ENCODE peak calls at places on chromosomes 3 and 15, in four cellular contexts. Z is IMR-90, O is uterus, X is prostate gland. S is an unnamed sample. For H3K4me1, the result is how much of the 10 kb centered on the place peaks cover.

GRCh38 chr3:105399611-105400010 is 32.9 kb downstream of the ALCAM start:
- DNase-seq in Z (no peak), O (no peak), X (no peak), S (no peak)

GRCh38 chr3:179526989-179527391 is 35.7 kb upstream of the ACTL6A start:
- DNase-seq in Z (peak), O (peak), X (no peak), S (peak)

GRCh38 chr3:123344941-123345594 is 103.8 kb downstream of the ADCY5 start:
- DNase-seq in Z (no peak), O (no peak), X (no peak), S (no peak)

GRCh38 chr15:49152552-49153337 is 2.7 kb downstream of the COPS2 start:
- DNase-seq in Z (no peak), O (no peak), X (no peak), S (no peak)

GRCh38 chr3:166125179-166125578 is 288.0 kb upstream of the BCHE start:
- DNase-seq in Z (no peak), O (no peak), X (no peak), S (no peak)

GRCh38 chr15:79863886-79864285 is 32.9 kb downstream of the MTHFS start:
- DNase-seq in Z (peak), O (no peak), X (no peak), S (no peak)

GRCh38 chr15:76217029-76217866 is 94.0 kb downstream of the ETFA start:
- DNase-seq in Z (peak), O (no peak), X (peak), S (no peak)

GRCh38 chr3:24355806-24356205 is 138.8 kb downstream of the THRB start:
- DNase-seq in Z (no peak), O (no peak), X (no peak), S (no peak)

GRCh38 chr15:70762469-70763119 is 764 bp downstream of the UACA start:
- DNase-seq in Z (peak), O (peak), X (peak), S (peak)

GRCh38 chr3:182979719-182980191 is 583 bp downstream of the DCUN1D1 start:
- DNase-seq in Z (peak), O (no peak), X (peak), S (peak)

GRCh38 chr15:30923429-30923828 is 19.7 kb downstream of the FAN1 start:
- DNase-seq in Z (no peak), O (no peak), X (no peak), S (no peak)

GRCh38 chr3:12138044-12138443 is 20.7 kb downstream of the TIMP4 start:
- DNase-seq in Z (peak), O (no peak), X (no peak), S (no peak)

GRCh38 chr3:52403955-52404354 is 40.9 kb downstream of the SEMA3G start:
- DNase-seq in Z (no peak), O (no peak), X (no peak), S (peak)

GRCh38 chr15:89680282-89680873 is 1.2 kb upstream of the PLIN1 start:
- DNase-seq in Z (peak), O (peak), X (peak), S (peak)

GRCh38 chr3:21509706-21510105 is 241.3 kb downstream of the ZNF385D start:
- DNase-seq in Z (no peak), O (no peak), X (no peak), S (no peak)

GRCh38 chr15:36545451-36545992 is 33.9 kb upstream of the CDIN1 start:
- DNase-seq in Z (no peak), O (no peak), X (no peak), S (no peak)

GRCh38 chr3:47012342-47013230 is 33.1 kb downstream of the NBEAL2 start:
- DNase-seq in Z (no peak), O (peak), X (no peak), S (no peak)

GRCh38 chr3:481680-482079 is 285.1 kb downstream of the CHL1 start:
- DNase-seq in Z (no peak), O (no peak), X (no peak), S (no peak)

GRCh38 chr3:122982202-122983185 is 45.1 kb downstream of the SEMA5B start:
- DNase-seq in Z (no peak), O (peak), X (no peak), S (no peak)

GRCh38 chr3:27253391-27253790 is 115.8 kb downstream of the NEK10 start:
- DNase-seq in Z (no peak), O (no peak), X (no peak), S (no peak)

GRCh38 chr3:194688207-194688711 is 2.6 kb downstream of the FAM43A start:
- DNase-seq in Z (peak), O (no peak), X (no peak), S (peak)

GRCh38 chr15:38647683-38648082 is 83.1 kb upstream of the RASGRP1 start:
- DNase-seq in Z (peak), O (no peak), X (peak), S (no peak)

GRCh38 chr3:120429921-120430361 is 20.9 kb downstream of the FSTL1 start:
- DNase-seq in Z (peak), O (no peak), X (no peak), S (no peak)

GRCh38 chr3:45596290-45596791 is 1.8 kb downstream of the LIMD1 start:
- DNase-seq in Z (no peak), O (no peak), X (no peak), S (peak)

GRCh38 chr3:37887062-37887461 is 25.4 kb downstream of the CTDSPL start:
- DNase-seq in Z (no peak), O (no peak), X (no peak), S (peak)

GRCh38 chr15:89299896-89300295 is 34.7 kb downstream of the POLG start:
- DNase-seq in Z (peak), O (no peak), X (no peak), S (no peak)

GRCh38 chr3:12444582-12445468 is 39.5 kb upstream of the TSEN2 start:
- DNase-seq in Z (no peak), O (no peak), X (no peak), S (no peak)

GRCh38 chr3:72234394-72234793 is 449.4 kb upstream of the PROK2 start:
- DNase-seq in Z (peak), O (peak), X (peak), S (peak)

GRCh38 chr3:121989943-121990342 is 32.1 kb downstream of the ILDR1 start:
- DNase-seq in Z (no peak), O (no peak), X (no peak), S (peak)

GRCh38 chr3:185645596-185646381 is 59.7 kb downstream of the SENP2 start:
- DNase-seq in Z (no peak), O (no peak), X (no peak), S (no peak)

GRCh38 chr3:148433665-148434064 is 264.0 kb upstream of the AGTR1 start:
- DNase-seq in Z (no peak), O (no peak), X (no peak), S (no peak)

GRCh38 chr3:31041161-31041978 is 146.9 kb upstream of the GADL1 start:
- DNase-seq in Z (peak), O (no peak), X (no peak), S (no peak)

GRCh38 chr15:31292391-31293020 is 34.1 kb upstream of the KLF13 start:
- DNase-seq in Z (no peak), O (no peak), X (no peak), S (no peak)

DNA sequence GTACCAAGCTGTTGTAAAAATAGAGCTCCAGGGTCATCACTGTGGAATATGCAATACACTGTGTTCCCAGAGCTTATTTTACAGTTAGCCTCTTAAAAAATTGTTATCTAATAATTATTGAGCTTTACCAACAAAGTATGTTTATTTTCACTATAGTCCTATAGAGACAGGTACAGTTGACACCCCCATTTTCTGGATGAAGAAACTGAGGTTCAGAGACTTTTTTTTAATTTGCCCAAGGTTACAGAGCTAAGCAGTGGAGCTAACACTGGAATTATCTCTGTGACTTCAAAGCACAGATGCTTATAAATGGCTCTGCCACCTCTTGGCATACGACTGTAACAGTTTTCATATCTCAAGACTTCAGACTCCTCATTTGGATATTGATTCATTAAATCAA is 126.4 kb downstream of the FEZF2 start:
- DNase-seq in Z (no peak), O (no peak), X (no peak), S (no peak)
- H3K4me1 ChIP-seq in Z (under half), O (under half), X (under half), S (under half)

GRCh38 chr15:59173194-59173593 is 33.4 kb upstream of the LDHAL6B start:
- DNase-seq in Z (no peak), O (no peak), X (no peak), S (no peak)

GRCh38 chr15:59176653-59177444 is 29.8 kb upstream of the LDHAL6B start:
- DNase-seq in Z (no peak), O (no peak), X (no peak), S (no peak)

GRCh38 chr15:59172289-59172901 is 34.2 kb upstream of the LDHAL6B start:
- DNase-seq in Z (no peak), O (no peak), X (no peak), S (no peak)

GRCh38 chr15:59174846-59175831 is 31.5 kb upstream of the LDHAL6B start:
- DNase-seq in Z (peak), O (peak), X (peak), S (peak)

GRCh38 chr15:59174161-59174845 is 32.3 kb upstream of the LDHAL6B start:
- DNase-seq in Z (peak), O (no peak), X (no peak), S (no peak)
- H3K27ac ChIP-seq in Z (peak), O (peak), X (peak), S (no peak)

DNA sequence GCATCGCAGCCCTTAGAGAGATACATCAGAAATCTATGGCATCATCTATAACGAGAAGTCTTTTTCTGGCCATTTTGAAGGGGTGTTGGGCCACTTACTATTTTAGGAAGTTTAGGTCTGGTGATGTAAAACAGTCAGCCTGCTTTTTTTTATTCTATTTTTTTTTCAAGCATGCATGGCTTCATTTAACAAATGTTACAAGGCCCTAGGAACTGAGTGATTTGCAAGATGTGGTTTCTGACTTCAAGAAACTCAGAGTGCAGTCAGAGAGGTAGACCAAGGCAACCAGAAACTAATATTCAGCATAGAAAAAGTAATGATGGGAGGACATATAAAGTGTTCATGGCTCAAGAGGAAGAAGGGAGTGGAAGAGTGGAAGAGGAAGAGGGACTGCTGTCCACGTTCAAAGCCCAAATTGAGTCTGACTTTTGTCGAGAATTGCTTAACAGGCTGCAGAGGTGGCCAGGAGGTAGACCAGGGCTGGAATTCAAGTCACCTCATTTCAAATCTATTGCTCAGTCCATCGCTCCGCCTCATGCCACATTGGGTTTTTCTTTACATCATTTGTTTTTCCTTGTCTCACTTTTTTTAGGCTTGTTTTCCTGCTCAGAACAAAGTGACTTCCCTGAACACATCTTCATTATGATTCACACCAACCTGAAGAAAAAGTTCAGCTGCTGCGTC is 97.1 kb downstream of the RPL39L start:
- DNase-seq in Z (no peak), O (no peak), X (no peak), S (no peak)
- TF ChIP-seq POLR2A in Z (no peak), O (no peak), X (no peak), S (no peak)

GRCh38 chr15:41936155-41936554 is 36.2 kb downstream of the EHD4 start:
- DNase-seq in Z (no peak), O (no peak), X (no peak), S (no peak)

GRCh38 chr15:41932939-41933725 is 39.2 kb downstream of the EHD4 start:
- DNase-seq in Z (no peak), O (no peak), X (no peak), S (no peak)

GRCh38 chr15:41935566-41936020 is 36.8 kb downstream of the EHD4 start:
- DNase-seq in Z (no peak), O (no peak), X (no peak), S (peak)

GRCh38 chr15:41933771-41934170 is 38.6 kb downstream of the EHD4 start:
- DNase-seq in Z (peak), O (no peak), X (no peak), S (peak)

GRCh38 chr15:41934843-41935242 is 37.5 kb downstream of the EHD4 start:
- DNase-seq in Z (no peak), O (no peak), X (no peak), S (peak)
- H3K4me1 ChIP-seq in Z (under half), O (under half), X (under half), S (under half)

GRCh38 chr3:136251511-136251910 is 1.4 kb downstream of the PCCB start:
- DNase-seq in Z (no peak), O (no peak), X (no peak), S (no peak)

GRCh38 chr3:136249091-136249490 is 1.0 kb upstream of the PCCB start:
- DNase-seq in Z (no peak), O (no peak), X (no peak), S (no peak)

GRCh38 chr3:136249593-136250225 is 431 bp upstream of the PCCB start:
- DNase-seq in Z (no peak), O (no peak), X (no peak), S (no peak)

GRCh38 chr3:136250226-136250861 is at the start of gene PCCB:
- DNase-seq in Z (peak), O (peak), X (peak), S (peak)

DNA sequence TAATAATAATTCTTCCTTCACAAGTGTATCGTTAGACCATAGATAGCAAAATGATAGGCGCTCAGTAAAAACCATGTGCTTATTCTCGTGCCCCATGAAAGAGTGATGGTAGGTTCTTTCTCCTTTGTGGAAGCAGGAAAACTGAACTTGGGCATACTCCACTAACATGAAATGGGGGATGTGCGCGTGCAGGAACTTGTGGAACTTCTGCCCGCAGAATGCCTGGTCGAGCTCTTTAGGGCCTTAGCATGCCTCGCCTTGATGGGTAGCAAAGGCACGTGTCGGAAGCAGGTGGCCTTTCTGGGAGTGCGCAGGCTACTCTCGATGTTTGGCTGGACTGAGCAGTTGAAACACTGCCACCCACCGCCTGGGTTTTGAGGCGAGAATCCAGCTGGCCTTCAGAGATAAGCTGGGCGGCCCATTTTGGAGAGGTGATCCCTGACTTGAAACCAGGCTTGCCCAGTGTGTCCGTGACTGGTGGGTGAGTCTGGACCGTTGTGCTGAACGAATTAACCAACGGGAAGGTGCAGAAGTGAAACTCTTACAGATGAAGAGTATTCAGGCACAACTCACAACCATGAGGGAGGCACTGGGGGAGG is 821 bp downstream of the PCCB start:
- DNase-seq in Z (peak), O (peak), X (peak), S (peak)
- H3K27ac ChIP-seq in Z (no peak), O (peak), X (peak), S (peak)

DNA sequence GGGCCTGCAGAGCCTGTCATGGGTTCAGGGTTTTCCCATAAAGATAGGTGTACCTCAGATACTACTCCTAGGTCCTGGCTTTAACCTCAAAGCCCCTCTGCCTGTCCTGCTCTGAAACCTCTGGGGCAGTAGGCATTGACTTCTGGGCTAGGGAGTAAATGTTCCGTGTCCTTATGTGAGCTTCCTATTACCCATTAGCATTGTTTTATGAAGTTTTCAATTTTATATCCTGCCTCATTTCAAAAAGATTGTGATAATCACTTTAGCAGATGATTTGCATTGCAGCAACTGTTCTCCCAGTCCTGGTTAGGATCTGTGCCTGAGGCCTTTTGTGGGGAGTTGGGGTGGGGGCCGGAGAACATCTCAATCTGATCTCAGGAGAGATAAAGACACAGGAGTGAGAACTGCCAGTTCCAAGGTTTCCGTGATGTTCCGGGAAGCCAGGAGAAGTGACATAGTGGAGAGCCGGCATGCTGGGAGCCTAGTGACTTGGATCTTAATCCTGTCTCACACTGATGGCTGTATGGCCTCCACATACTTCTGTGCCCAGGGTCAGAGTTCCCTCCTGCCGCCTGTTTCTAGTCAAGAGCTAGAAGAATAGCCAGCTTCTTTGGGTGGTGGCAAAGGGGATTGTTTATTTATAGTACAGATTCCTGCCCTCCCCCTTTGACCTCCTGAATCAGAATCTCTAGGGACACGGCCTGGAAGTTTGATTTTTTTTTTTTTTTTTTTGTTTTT is 10.6 kb downstream of the TPM1 start:
- DNase-seq in Z (no peak), O (peak), X (peak), S (peak)
- TF ChIP-seq POLR2A in Z (peak), O (no peak), X (no peak), S (no peak)

GRCh38 chr3:141082064-141082463 is 30.9 kb downstream of the SPSB4 start:
- DNase-seq in Z (no peak), O (no peak), X (no peak), S (no peak)
- H3K4me1 ChIP-seq in Z (under half), O (under half), X (under half), S (half or more)

GRCh38 chr3:64676831-64677230 is 11.0 kb downstream of the ADAMTS9 start:
- DNase-seq in Z (no peak), O (no peak), X (no peak), S (no peak)
- H3K27ac ChIP-seq in Z (no peak), O (peak), X (no peak), S (no peak)

DNA sequence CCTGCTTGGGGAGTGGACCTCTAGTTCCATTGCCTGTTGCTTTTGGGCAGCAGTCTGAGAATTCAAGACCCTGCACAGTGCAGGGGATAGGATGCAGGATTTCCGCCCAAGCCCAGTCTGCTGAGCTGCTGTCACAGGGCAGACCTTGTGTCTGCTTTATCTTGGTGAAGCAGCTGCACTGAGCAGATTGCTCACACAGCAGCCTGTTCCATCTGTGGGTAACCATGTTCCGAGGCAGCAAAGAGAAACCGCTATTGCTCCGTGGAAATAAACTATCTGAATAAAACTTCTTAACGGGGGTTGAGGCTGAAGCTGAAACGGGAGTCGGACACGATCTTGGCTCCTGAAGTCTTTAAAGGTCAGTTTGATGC is 202.3 kb downstream of the AKAP13 start:
- DNase-seq in Z (peak), O (peak), X (no peak), S (peak)
- TF ChIP-seq POLR2A in Z (no peak), O (no peak), X (no peak), S (no peak)

GRCh38 chr15:77533530-77533929 is 99.2 kb downstream of the LINGO1 start:
- DNase-seq in Z (no peak), O (no peak), X (no peak), S (no peak)
- H3K4me1 ChIP-seq in Z (under half), O (under half), X (under half), S (under half)